ENCODE peak calls at places on chromosomes 3 and 15, in nine cellular contexts. Y is neural progenitor cell; Q is fibroblast of mammary gland; J is stimulated activated CD4-positive, alpha-beta T cell treated with anti-CD3 and anti-CD28 coated beads, TNF-alpha, amount 100 ng/mL, for 4 hours; Z is upper lobe of left lung; V is A549; T is activated naive CD8-positive, alpha-beta T cell treated with anti-CD3 and anti-CD28 coated beads, Interleukin-2, amount 50 U/mL, for 16 hours; C is MM.1S; L is activated naive CD4-positive, alpha-beta T cell treated with anti-CD3 and anti-CD28 coated beads for 36 hours. N is an unnamed sample.

GRCh38 chr3:186854146-186854545 is 11.6 kb downstream of the ADIPOQ start:
- DNase-seq in Q (no peak), Z (no peak), J (no peak), C (no peak), L (no peak), Y (no peak), T (no peak), V (no peak), N (no peak)

GRCh38 chr15:63981596-63982320 is 64.5 kb downstream of the DAPK2 start:
- DNase-seq in Y (no peak), Z (no peak), J (no peak), T (no peak), C (no peak), L (no peak), Q (no peak), V (no peak), N (no peak)

GRCh38 chr15:38626443-38627050 is 61.9 kb upstream of the RASGRP1 start:
- DNase-seq in Y (no peak), J (no peak), Z (no peak), C (no peak), T (no peak), Q (no peak), V (no peak), L (no peak), N (no peak)

GRCh38 chr3:157086053-157086761 is 73.7 kb downstream of the CCNL1 start:
- DNase-seq in Q (no peak), T (no peak), L (peak), V (no peak), Z (no peak), J (no peak), C (no peak), Y (no peak), N (no peak)

GRCh38 chr15:38526158-38526557 is 38.5 kb downstream of the RASGRP1 start:
- DNase-seq in Y (no peak), Q (no peak), L (no peak), V (no peak), C (no peak), Z (no peak), J (no peak), T (no peak), N (no peak)

GRCh38 chr15:40870716-40871115 is 3.3 kb downstream of the RHOV start:
- DNase-seq in Y (no peak), C (no peak), Q (no peak), V (no peak), Z (no peak), T (no peak), L (no peak), J (no peak), N (no peak)

GRCh38 chr3:193016437-193016887 is 98.8 kb upstream of the MB21D2 start:
- DNase-seq in V (no peak), C (no peak), J (no peak), Z (no peak), Y (peak), Q (peak), T (no peak), L (no peak), N (peak)

GRCh38 chr3:141900343-141900742 is 23.9 kb downstream of the ATP1B3 start:
- DNase-seq in Q (no peak), V (no peak), L (no peak), J (no peak), T (no peak), Y (no peak), Z (no peak), C (no peak), N (no peak)

GRCh38 chr3:143810866-143811265 is 37.4 kb downstream of the SLC9A9 start:
- DNase-seq in Q (no peak), L (no peak), Y (no peak), C (peak), J (no peak), V (no peak), T (no peak), Z (no peak), N (no peak)

GRCh38 chr3:41404601-41405000 is 205.3 kb downstream of the CTNNB1 start:
- DNase-seq in C (no peak), Y (no peak), V (no peak), Q (no peak), T (no peak), Z (no peak), J (no peak), L (no peak), N (no peak)

GRCh38 chr3:71584216-71585061 is 911 bp upstream of the FOXP1 start:
- DNase-seq in L (peak), T (peak), Q (peak), C (no peak), Y (peak), J (peak), V (peak), Z (peak), N (peak)

GRCh38 chr3:178385280-178385952 is 150.8 kb upstream of the KCNMB2 start:
- DNase-seq in C (peak), L (peak), T (no peak), Q (peak), Z (no peak), J (no peak), V (peak), Y (peak), N (peak)

GRCh38 chr3:189907803-189908202 is 212.9 kb downstream of the P3H2 start:
- DNase-seq in L (no peak), Y (no peak), C (no peak), V (no peak), Q (no peak), T (no peak), Z (no peak), J (no peak), N (no peak)

GRCh38 chr3:89955141-89955540 is 847.7 kb downstream of the EPHA3 start:
- DNase-seq in T (no peak), Y (no peak), J (no peak), Z (no peak), C (no peak), Q (no peak), V (peak), L (no peak), N (no peak)

GRCh38 chr3:103052236-103052830 is 617.5 kb downstream of the ZPLD1 start:
- DNase-seq in V (peak), Z (peak), C (no peak), J (no peak), Y (no peak), Q (no peak), T (no peak), L (no peak), N (peak)

GRCh38 chr3:134809412-134810051 is 14.5 kb downstream of the EPHB1 start:
- DNase-seq in L (no peak), V (no peak), Z (no peak), T (no peak), J (no peak), Q (no peak), C (no peak), Y (peak), N (no peak)

GRCh38 chr3:166263460-166263859 is 426.2 kb upstream of the BCHE start:
- DNase-seq in Q (no peak), Y (no peak), Z (no peak), J (no peak), C (no peak), L (no peak), V (no peak), T (no peak), N (no peak)

GRCh38 chr15:75647370-75648155 is at the start of gene SNX33:
- DNase-seq in Q (peak), T (peak), J (peak), Z (peak), V (peak), L (peak), C (peak), Y (peak), N (peak)

GRCh38 chr3:100525753-100526612 is 33.6 kb downstream of the TMEM45A start:
- DNase-seq in Z (no peak), T (no peak), Q (peak), V (peak), Y (no peak), J (no peak), C (no peak), L (no peak), N (peak)

GRCh38 chr3:64895095-64895494 is 207.3 kb upstream of the ADAMTS9 start:
- DNase-seq in J (no peak), V (no peak), C (no peak), T (no peak), L (no peak), Z (no peak), Q (no peak), Y (no peak), N (no peak)

GRCh38 chr3:159499031-159499793 is 489.4 kb upstream of the IL12A start:
- DNase-seq in T (no peak), Y (no peak), J (no peak), L (no peak), Q (peak), V (no peak), Z (no peak), C (no peak), N (no peak)

GRCh38 chr3:12325594-12326295 is 36.9 kb downstream of the PPARG start:
- DNase-seq in V (no peak), L (no peak), Z (no peak), J (no peak), T (no peak), Y (no peak), Q (no peak), C (no peak), N (no peak)

GRCh38 chr3:186536883-186537553 is 7.2 kb downstream of the CRYGS start:
- DNase-seq in J (no peak), Q (peak), Y (no peak), C (no peak), V (no peak), Z (no peak), L (peak), T (no peak), N (no peak)

GRCh38 chr15:83446904-83447708 is at the start of gene SH3GL3:
- DNase-seq in Q (peak), L (peak), Z (peak), Y (peak), T (peak), J (peak), V (peak), C (peak), N (peak)

GRCh38 chr3:119551525-119552063 is 7.8 kb downstream of the CD80 start:
- DNase-seq in Z (no peak), J (no peak), C (no peak), Y (no peak), L (no peak), V (no peak), T (no peak), Q (no peak), N (no peak)

GRCh38 chr3:64167868-64168267 is 57.4 kb downstream of the PRICKLE2 start:
- DNase-seq in Y (no peak), Z (no peak), T (no peak), L (no peak), J (no peak), C (no peak), Q (no peak), V (no peak), N (no peak)

GRCh38 chr3:125051205-125051604 is 4.6 kb downstream of the HEG1 start:
- DNase-seq in C (no peak), V (no peak), Q (no peak), Z (no peak), L (no peak), T (no peak), Y (no peak), J (no peak), N (no peak)

GRCh38 chr3:22795917-22796316 is 407.2 kb upstream of the UBE2E2 start:
- DNase-seq in C (no peak), L (no peak), V (no peak), Q (peak), Y (no peak), T (no peak), J (no peak), Z (no peak), N (no peak)

GRCh38 chr3:33215739-33216138 is 2.9 kb downstream of the SUSD5 start:
- DNase-seq in J (no peak), C (no peak), Y (no peak), T (no peak), L (no peak), Q (no peak), V (no peak), Z (no peak), N (no peak)

GRCh38 chr15:95405447-95405846 is 925.1 kb upstream of the NR2F2 start:
- DNase-seq in T (no peak), Y (no peak), C (no peak), J (no peak), Q (peak), V (no peak), Z (no peak), L (no peak), N (no peak)

N was measured in thyroid gland.